ENCODE peak calls at places on chromosomes 12 and 14, in five cellular contexts. J is body of pancreas, O is IMR-90, Q is fibroblast of mammary gland, I is hepatocyte. Z is an unnamed sample.

GRCh38 chr12:14289596-14289995 is 75.9 kb upstream of the ATF7IP start:
- DNase-seq in J (no peak), O (no peak), Q (no peak), I (no peak), Z (no peak)

GRCh38 chr12:122421263-122421814 is 1.1 kb downstream of the CLIP1 start:
- DNase-seq in J (peak; percentile 66), O (peak; percentile 47), Q (peak; percentile 52), I (peak; percentile 73), Z (peak; percentile 81)

GRCh38 chr12:130685850-130686249 is 30.2 kb downstream of the RIMBP2 start:
- DNase-seq in J (no peak), O (no peak), Q (no peak), I (no peak), Z (no peak)

GRCh38 chr12:123713398-123714301 is 1.5 kb downstream of the ATP6V0A2 start:
- DNase-seq in J (peak; percentile 23), O (peak; percentile 10), Q (peak; percentile 17), I (peak; percentile 46), Z (no peak)

GRCh38 chr12:93397412-93397811 is 19.7 kb downstream of the NUDT4 start:
- DNase-seq in J (peak; percentile 42), O (no peak), Q (no peak), I (no peak), Z (no peak)

GRCh38 chr12:16344269-16344668 is 3.2 kb upstream of the MGST1 start:
- DNase-seq in J (no peak), O (peak; percentile 47), Q (peak; percentile 70), I (peak; percentile 27), Z (no peak)

GRCh38 chr12:122006186-122006926 is 15.3 kb upstream of the BCL7A start:
- DNase-seq in J (no peak), O (no peak), Q (no peak), I (no peak), Z (no peak)

GRCh38 chr14:29930283-29930682 is 2.6 kb upstream of the PRKD1 start:
- DNase-seq in J (no peak), O (peak; percentile 47), Q (peak; percentile 50), I (no peak), Z (no peak)

GRCh38 chr14:50360093-50360492 is 36.6 kb downstream of the CDKL1 start:
- DNase-seq in J (no peak), O (no peak), Q (no peak), I (no peak), Z (no peak)

GRCh38 chr14:20179218-20179617 is 11.5 kb upstream of the OR11G2 start:
- DNase-seq in J (no peak), O (no peak), Q (no peak), I (no peak), Z (no peak)

GRCh38 chr14:100012478-100012925 is 52.7 kb upstream of the EVL start:
- DNase-seq in J (no peak), O (peak; percentile 89), Q (peak; percentile 92), I (no peak), Z (no peak)

GRCh38 chr12:43832506-43833168 is 3.2 kb upstream of the TMEM117 start:
- DNase-seq in J (no peak), O (no peak), Q (no peak), I (no peak), Z (no peak)

GRCh38 chr14:75972729-75973480 is 8.9 kb downstream of the TGFB3 start:
- DNase-seq in J (no peak), O (no peak), Q (no peak), I (no peak), Z (no peak)

GRCh38 chr12:107903377-107904061 is 129.0 kb downstream of the ASCL4 start:
- DNase-seq in J (peak; percentile 56), O (no peak), Q (no peak), I (peak; percentile 82), Z (no peak)

DNA sequence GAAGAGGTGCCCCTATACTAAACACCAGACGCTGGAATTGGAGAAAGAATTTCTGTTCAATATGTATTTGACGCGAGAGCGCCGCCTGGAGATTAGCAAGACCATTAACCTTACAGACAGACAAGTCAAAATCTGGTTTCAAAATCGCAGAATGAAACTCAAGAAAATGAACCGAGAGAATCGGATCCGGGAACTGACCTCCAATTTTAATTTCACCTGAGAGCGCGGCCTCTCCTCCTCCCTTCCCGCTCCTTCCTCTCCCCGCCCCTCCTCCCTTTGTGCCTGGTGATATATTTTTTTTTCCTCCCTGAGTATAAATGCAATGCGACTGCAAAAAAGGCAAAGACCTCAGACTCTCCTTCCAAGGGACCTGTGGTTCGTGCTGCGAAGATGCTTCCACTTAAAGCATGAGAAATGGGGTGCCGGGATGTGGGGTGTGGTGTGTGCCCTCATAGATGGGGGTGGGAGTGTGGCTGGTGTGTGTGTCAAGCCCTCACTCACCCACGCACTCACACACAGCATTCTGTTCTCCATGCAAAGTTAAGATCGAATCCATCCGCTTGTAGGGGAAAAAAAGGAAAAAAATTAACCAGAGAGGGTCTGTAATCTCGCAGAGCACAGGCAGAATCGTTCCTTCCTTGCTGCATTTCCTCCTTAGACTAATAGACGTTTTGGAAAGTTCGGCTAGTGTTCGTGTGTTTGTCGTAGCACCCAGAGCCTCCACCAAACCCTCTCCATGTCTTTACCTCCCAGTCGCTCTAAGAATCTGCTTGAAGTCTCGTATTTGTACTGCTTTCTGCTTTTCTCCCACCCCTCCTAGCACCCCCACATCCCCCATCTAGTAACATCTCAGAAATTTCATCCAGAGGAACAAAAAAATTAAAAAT is 4.5 kb downstream of the HOXC10 start:
- DNase-seq in J (no peak), O (peak; percentile 45), Q (peak; percentile 71), I (peak; percentile 74), Z (no peak)
- H3K4me3 ChIP-seq in J (no peak overlapping the region), O (no peak overlapping the region), Q (peak overlapping the region; percentile 40), I (no peak overlapping the region), Z (peak overlapping the region; percentile 31)

GRCh38 chr14:77305696-77306095 is 15.0 kb downstream of the POMT2 start:
- DNase-seq in J (no peak), O (no peak), Q (no peak), I (no peak), Z (no peak)

GRCh38 chr14:77309122-77309521 is 11.6 kb downstream of the POMT2 start:
- DNase-seq in J (no peak), O (no peak), Q (no peak), I (no peak), Z (no peak)

GRCh38 chr14:77307099-77307496 is 13.6 kb downstream of the POMT2 start:
- DNase-seq in J (no peak), O (peak; percentile 20), Q (no peak), I (peak; percentile 37), Z (no peak)

GRCh38 chr14:77303417-77304156 is 17.1 kb downstream of the POMT2 start:
- DNase-seq in J (no peak), O (peak; percentile 97), Q (peak; percentile 97), I (peak; percentile 89), Z (peak; percentile 46)

DNA sequence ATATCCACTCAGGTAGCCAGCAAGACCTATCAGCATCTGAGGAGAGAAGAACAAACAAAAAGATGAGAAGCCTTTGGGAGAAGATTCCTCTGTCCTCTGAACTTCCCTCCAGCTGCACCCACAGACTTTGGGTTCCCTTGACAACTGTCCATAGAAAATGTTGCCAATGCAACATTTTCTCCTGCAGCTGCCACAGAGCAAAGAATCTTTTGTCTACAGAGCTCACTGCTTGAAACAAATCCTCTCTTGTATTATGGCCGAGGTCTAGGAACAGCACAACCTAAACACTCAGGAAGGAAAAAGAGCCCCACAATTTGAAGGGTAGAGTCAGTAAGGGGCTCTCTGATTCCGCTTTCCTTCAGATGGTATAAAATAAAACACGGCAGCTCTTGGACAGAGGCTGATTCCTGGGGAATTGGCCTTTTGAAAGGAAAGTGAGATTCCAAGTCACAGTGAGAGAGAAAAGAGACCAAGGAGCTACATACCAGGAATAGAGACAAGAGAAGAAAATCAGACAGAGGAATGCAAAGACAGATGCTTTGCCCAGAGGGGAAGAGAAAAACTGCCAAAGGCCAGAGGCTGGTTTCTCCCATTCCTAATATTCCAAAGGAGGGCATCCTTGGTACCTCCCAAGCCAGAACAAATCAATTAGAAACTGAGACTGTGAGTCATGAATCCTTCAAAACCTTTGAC is 14.1 kb downstream of the POMT2 start:
- DNase-seq in J (no peak), O (peak; percentile 21), Q (no peak), I (no peak), Z (no peak)
- H3K4me3 ChIP-seq in J (no peak overlapping the region), O (no peak overlapping the region), Q (no peak overlapping the region), I (no peak overlapping the region), Z (no peak overlapping the region)

GRCh38 chr12:48118491-48118890 is 673 bp upstream of the PFKM start:
- DNase-seq in J (no peak), O (no peak), Q (no peak), I (no peak), Z (no peak)
- H3K4me3 ChIP-seq in J (no peak overlapping the region), O (no peak overlapping the region), Q (no peak overlapping the region), I (peak overlapping the region; percentile 19), Z (peak overlapping the region; percentile 79)

DNA sequence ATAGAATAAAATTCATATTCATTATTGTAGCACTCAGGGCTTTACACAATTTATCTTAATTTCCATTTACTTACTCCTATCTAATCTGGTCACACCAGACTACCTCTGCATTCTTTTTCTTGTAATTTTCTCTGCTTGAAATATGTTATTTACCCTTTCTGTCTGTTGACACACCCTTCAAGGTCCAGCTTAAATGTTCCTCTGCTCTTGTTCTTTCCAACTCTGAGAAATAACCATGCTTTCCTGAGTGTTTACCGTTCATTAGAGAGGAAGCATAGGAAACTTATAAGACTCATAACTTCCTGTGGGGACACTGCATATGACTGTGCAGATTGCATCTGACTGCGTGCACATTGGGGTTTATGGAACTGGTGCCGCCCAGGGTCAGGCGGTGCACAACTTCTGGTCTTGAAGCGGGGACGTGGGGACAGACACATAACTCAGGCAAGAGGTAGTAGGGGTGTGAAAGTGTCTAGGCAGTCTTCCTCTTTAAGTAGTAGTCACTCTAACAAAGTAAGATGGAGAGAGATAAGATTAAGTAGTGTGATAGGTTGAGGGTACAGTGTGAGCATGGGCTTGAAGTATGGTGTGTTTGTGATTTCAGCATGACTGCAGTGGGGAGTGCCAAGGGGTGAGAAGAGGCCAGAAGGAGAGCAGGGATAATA is 42.6 kb upstream of the FOXJ2 start:
- DNase-seq in J (no peak), O (peak; percentile 12), Q (no peak), I (no peak), Z (no peak)
- H3K4me3 ChIP-seq in J (no peak overlapping the region), O (no peak overlapping the region), Q (no peak overlapping the region), I (no peak overlapping the region), Z (no peak overlapping the region)

GRCh38 chr14:54088271-54088670 is 131.6 kb upstream of the BMP4 start:
- DNase-seq in J (no peak), O (no peak), Q (no peak), I (no peak), Z (no peak)
- H3K4me3 ChIP-seq in J (no peak overlapping the region), O (no peak overlapping the region), Q (no peak overlapping the region), I (no peak overlapping the region), Z (no peak overlapping the region)

DNA sequence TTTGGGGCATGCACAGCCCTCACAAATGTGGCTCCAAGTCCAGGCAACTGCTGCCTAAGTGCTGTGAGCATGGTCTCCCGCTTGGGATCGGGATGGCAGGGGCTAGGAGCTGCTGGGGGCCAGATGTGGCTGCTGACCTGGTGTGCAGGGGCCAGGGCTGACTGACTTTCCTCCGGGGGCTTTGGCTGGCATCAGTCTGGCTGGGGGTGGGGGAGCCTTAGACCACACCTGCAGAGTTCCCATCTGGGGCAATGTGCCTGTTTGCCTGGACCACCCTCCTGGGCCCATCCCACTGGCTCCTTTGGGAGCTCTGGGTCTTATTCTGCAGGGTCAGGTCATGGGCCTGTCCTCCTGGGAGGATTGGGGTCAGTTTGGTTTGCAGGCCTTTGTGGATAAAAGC is 90.5 kb downstream of the TSPAN9 start:
- DNase-seq in J (no peak), O (no peak), Q (no peak), I (no peak), Z (no peak)
- H3K4me3 ChIP-seq in J (no peak overlapping the region), O (no peak overlapping the region), Q (no peak overlapping the region), I (no peak overlapping the region), Z (no peak overlapping the region)